ENCODE peak calls at places on chromosomes 5 and 9, in five cellular contexts. V is left ventricle myocardium inferior, L is body of pancreas, A is AG09309, G is spleen. T is an unnamed sample.

GRCh38 chr9:18888241-18888794 is 144.7 kb downstream of the SAXO1 start:
- DNase-seq in A (peak; percentile 43), G (no peak), L (no peak), V (no peak), T (no peak)

GRCh38 chr5:159525117-159525516 is 194.8 kb upstream of the IL12B start:
- DNase-seq in V (no peak), L (no peak), G (no peak), A (no peak), T (no peak)

GRCh38 chr9:107213561-107214028 is 69.5 kb upstream of the RAD23B start:
- DNase-seq in L (no peak), G (no peak), A (peak; percentile 68), V (no peak), T (no peak)

GRCh38 chr5:171961117-171961516 is 45.3 kb downstream of the FBXW11 start:
- DNase-seq in A (no peak), L (no peak), G (no peak), V (no peak), T (no peak)

GRCh38 chr5:59126665-59127354 is 543.9 kb downstream of the RAB3C start:
- DNase-seq in V (no peak), G (no peak), L (no peak), A (no peak), T (no peak)

GRCh38 chr5:33795532-33795931 is 96.3 kb downstream of the ADAMTS12 start:
- DNase-seq in G (no peak), V (no peak), A (no peak), L (no peak), T (no peak)

GRCh38 chr5:89083791-89084190 is 200.8 kb upstream of the MEF2C start:
- DNase-seq in G (no peak), A (peak; percentile 64), L (no peak), V (no peak), T (no peak)

GRCh38 chr5:53373420-53374188 is 106.8 kb upstream of the FST start:
- DNase-seq in V (no peak), A (no peak), L (no peak), G (no peak), T (no peak)

DNA sequence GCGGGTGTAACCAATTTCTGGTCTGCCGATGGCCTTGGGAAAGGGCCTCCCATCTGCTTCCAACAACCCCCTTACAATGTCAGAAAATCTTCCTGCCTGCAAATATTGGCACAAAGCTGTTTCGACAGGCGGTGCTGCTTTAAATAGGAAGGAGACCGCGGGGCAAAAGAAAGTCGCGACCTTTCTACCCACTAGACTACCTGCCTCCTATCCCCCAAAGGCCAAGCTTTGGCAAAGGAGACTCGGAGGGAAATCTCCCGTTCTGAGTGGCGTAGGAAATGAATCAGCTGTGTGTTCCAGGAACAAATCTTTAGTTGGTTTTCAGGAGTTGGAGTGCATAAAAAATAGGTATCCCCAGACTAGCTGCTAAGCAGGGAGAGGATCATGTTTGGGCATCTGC is 36.8 kb upstream of the NFIB start:
- DNase-seq in L (no peak), V (no peak), G (no peak), A (no peak), T (no peak)
- H3K4me3 ChIP-seq in L (no peak overlapping the region), V (peak overlapping the region; percentile 73), G (no peak overlapping the region), A (no peak overlapping the region), T (no peak overlapping the region)

DNA sequence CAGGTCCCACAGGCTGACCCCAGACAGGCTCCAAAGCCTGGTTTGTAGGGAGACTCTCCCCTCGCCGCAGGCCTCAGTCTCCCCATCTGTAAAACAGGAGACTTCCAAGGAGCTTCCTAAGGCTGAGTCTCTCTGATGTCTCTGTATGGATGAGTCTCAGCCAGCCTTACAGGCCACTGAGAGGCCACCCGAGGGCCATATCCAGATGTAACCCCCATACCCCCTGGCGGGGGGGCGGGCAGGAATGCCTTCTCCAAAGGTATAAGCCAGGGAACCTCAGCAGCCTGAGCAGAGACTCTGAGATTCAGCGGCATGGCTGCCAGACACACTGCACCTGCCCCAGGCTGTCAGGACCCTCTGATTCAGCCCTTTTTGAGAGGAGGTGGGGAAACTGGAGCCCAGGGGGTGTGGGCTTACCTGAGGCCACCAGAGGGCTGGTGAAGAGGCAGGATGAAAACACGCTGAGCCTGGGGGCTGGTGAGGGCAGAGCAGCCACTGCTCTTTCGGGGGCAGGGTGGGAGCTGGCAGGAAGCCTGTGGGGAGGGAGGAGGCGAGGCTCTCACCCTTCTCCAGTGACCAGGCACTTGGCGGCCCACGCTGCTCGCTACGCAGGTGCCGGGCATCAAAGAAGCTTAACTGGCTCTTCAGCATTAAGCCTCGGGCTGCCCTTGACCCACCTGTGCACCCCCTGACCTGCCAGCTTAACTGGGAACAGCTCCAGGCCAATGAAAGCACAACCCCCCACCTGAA is 5.5 kb upstream of the SUSD3 start:
- DNase-seq in L (no peak), A (no peak), G (no peak), V (no peak), T (peak; percentile 39)
- TF ChIP-seq CTCF in L (no peak), A (no peak), G (no peak), V (no peak), T (no peak)

GRCh38 chr9:124212381-124213050 is 45.2 kb upstream of the NEK6 start:
- DNase-seq in L (no peak), G (peak; percentile 29), V (no peak), A (no peak), T (no peak)
- H3K4me3 ChIP-seq in L (no peak overlapping the region), G (no peak overlapping the region), V (no peak overlapping the region), A (no peak overlapping the region), T (no peak overlapping the region)

DNA sequence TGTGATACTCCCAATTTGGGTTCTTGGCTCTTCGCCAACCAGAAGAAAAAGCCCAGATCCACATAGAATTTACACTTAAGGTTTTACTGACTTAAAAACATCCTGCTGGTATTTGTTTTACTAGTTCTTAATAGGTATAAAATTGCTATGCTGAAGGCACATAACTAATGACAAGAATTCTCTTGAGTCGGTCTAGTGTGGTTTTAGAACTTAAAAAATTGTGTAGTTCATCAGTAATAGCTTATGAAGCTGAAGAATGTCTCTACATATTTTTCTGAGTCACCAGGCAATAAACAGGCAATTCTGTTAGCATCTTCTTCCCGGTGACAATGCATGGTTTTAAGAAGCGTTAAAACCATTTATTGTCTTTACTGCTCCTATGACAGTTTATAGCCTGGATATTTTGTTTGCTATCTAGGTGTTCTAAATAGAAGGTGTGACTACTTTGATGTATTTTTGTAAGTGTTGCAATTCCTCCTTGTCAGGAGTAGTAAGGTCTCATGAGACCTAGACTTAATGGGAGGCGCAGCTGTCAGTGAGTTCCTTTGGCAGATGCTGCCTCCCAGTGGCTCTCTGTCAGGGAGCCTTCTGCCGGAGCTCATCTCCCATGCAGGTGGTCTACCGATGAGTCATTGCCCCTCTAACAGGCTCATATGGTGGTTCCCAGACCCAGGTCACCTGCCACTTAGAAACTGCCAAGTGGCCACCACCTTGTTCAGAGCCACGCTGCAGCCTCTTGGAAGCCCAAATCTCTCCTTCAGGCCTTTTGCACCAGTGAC is 173.8 kb downstream of the MAST4 start:
- DNase-seq in A (no peak), G (peak; percentile 37), L (no peak), V (peak; percentile 18), T (no peak)
- TF ChIP-seq CTCF in A (peak; percentile 16), G (no peak), L (no peak), V (peak; percentile 59), T (no peak)

DNA sequence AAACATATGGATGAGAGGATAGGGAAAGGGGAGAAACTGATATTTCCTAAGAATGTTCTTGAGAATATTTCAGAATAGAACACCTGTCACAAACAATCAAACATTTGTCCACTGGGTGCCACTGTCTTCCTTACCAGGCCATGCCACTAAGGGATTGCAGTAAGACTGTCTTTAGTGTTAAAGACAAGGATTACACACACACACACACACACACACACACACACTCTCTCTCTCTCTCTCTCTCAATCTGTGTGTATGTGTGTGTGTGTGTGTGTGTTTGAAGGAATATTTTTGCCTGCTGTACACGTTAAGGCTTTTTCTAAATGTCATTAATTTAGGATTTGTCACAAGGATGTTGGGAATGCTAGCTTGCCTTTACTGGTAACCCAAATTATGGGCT is 54.4 kb downstream of the CCDC192 start:
- DNase-seq in L (peak; percentile 23), A (peak; percentile 55), V (no peak), G (no peak), T (no peak)
- H3K4me3 ChIP-seq in L (no peak overlapping the region), A (no peak overlapping the region), V (no peak overlapping the region), G (no peak overlapping the region), T (no peak overlapping the region)

DNA sequence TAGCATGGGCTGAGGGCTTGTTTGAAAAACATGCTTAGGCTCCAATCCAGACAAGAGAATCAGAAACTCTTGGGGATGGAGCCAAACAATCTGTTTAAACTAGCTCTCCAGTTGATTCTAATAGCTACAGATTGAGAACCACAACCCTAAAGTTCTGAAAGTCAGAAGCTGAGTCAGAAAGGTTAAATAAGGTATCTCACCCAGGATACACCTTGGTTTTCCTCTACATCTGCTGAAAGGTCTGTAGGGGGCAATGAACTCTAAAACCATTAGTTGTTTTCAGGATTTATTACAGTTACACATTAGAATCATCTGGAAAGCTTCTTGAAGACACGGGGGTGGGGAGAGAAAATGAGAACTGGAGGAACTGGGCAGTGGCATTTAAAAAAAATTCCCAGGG is 5.7 kb downstream of the GFM2 start:
- DNase-seq in V (no peak), A (no peak), G (no peak), L (no peak), T (no peak)
- TF ChIP-seq CTCF in V (no peak), A (no peak), G (no peak), L (no peak), T (no peak)

GRCh38 chr5:95923918-95924559 is 37.6 kb downstream of the ELL2 start:
- DNase-seq in V (no peak), A (no peak), L (no peak), G (no peak), T (no peak)
- H3K4me3 ChIP-seq in V (no peak overlapping the region), A (no peak overlapping the region), L (no peak overlapping the region), G (no peak overlapping the region), T (no peak overlapping the region)

GRCh38 chr9:88749420-88749819 is 214.4 kb downstream of the NXNL2 start:
- DNase-seq in A (no peak), V (no peak), L (no peak), G (no peak), T (no peak)

GRCh38 chr9:88746029-88746743 is 211.2 kb downstream of the NXNL2 start:
- DNase-seq in L (no peak), V (peak; percentile 51), A (peak; percentile 86), G (peak; percentile 37), T (no peak)

GRCh38 chr9:88747768-88748167 is 212.8 kb downstream of the NXNL2 start:
- DNase-seq in V (peak; percentile 28), G (peak; percentile 8), L (no peak), A (peak; percentile 84), T (no peak)

GRCh38 chr9:88746744-88747398 is 211.9 kb downstream of the NXNL2 start:
- DNase-seq in A (no peak), V (no peak), L (no peak), G (peak; percentile 34), T (no peak)

DNA sequence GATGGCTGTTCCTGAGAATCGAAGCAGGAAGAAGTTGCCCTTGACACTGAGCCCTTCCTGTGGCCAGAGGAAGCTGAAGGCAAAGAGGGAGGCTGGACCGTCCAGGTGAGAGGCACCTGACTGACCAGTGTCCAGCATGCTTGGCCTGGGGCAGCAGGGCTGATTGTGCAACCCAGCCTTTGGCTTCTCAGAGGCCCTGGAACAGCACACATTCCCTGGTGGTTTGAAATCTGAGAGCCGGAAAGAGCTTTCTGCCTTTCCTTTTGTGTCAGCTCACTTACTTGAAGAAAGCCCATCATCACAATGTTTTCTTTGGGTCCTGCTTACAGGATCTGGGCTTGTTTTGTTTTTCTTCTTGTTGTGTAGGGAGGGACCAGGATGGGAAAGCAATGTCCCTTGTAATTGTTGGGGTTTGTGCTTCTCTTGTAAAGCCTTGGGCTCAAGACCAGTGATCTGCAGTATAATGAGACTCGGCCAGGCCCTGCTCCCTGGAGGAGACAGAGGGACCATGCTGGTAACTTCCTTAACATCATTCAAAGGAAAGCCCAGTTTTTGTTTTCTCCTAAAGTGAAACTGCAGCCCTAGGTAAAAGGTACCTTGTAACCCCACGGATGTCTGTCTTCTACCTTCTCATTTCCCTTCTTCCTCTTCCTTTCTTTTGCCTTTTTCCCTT is 213.7 kb downstream of the NXNL2 start:
- DNase-seq in A (no peak), G (peak; percentile 56), L (no peak), V (peak; percentile 63), T (peak; percentile 67)
- TF ChIP-seq CTCF in A (no peak), G (no peak), L (no peak), V (no peak), T (no peak)

GRCh38 chr9:2335260-2335659 is 286.3 kb upstream of the VLDLR start:
- DNase-seq in L (no peak), A (no peak), V (no peak), G (no peak), T (no peak)
- H3K4me3 ChIP-seq in L (no peak overlapping the region), A (no peak overlapping the region), V (no peak overlapping the region), G (no peak overlapping the region), T (no peak overlapping the region)